ENCODE peak calls at places on chromosomes 7 and 10, in ten cellular contexts. G, M, X, N, J, A, D, Z, B and F are unnamed samples.

GRCh38 chr10:3538850-3539531 is 246.0 kb downstream of the KLF6 start:
- DNase-seq in X (no peak), J (no peak), D (no peak), G (no peak), N (peak; percentile 97), Z (no peak), B (no peak), M (no peak), A (no peak), F (no peak)

GRCh38 chr7:6178273-6179029 is 94.0 kb downstream of the CYTH3 start:
- DNase-seq in J (no peak), B (no peak), Z (no peak), D (no peak), A (no peak), X (no peak), M (no peak), G (no peak), N (no peak), F (no peak)

GRCh38 chr10:30348378-30348776 is 701 bp downstream of the MTPAP start:
- DNase-seq in G (no peak), A (no peak), Z (no peak), J (no peak), N (no peak), D (no peak), B (no peak), M (no peak), X (no peak), F (no peak)

GRCh38 chr7:154726368-154726767 is 276.6 kb downstream of the PAXIP1 start:
- DNase-seq in D (no peak), J (no peak), Z (no peak), X (no peak), A (no peak), N (no peak), B (no peak), G (no peak), M (no peak), F (no peak)

GRCh38 chr10:126090911-126091728 is 194.8 kb downstream of the FANK1 start:
- DNase-seq in X (no peak), A (no peak), B (no peak), G (no peak), J (no peak), N (peak; percentile 69), D (no peak), Z (no peak), M (no peak), F (no peak)

GRCh38 chr7:55191161-55191925 is 172.5 kb downstream of the EGFR start:
- DNase-seq in Z (no peak), B (no peak), J (no peak), X (no peak), M (no peak), G (no peak), D (no peak), A (no peak), N (no peak), F (no peak)

GRCh38 chr7:21140622-21141021 is 287.3 kb upstream of the SP4 start:
- DNase-seq in G (no peak), X (no peak), M (no peak), B (no peak), N (no peak), A (no peak), J (no peak), D (no peak), Z (no peak), F (no peak)

GRCh38 chr7:106704000-106704840 is 43.3 kb upstream of the CCDC71L start:
- DNase-seq in X (peak; percentile 79), Z (peak; percentile 30), M (peak; percentile 30), J (no peak), G (peak; percentile 52), B (no peak), A (no peak), D (no peak), N (no peak), F (peak; percentile 24)

GRCh38 chr10:30581779-30582380 is 47.7 kb downstream of the LYZL2 start:
- DNase-seq in D (peak; percentile 39), A (no peak), B (peak; percentile 3), Z (peak; percentile 61), X (no peak), N (peak; percentile 68), M (peak; percentile 56), J (no peak), G (peak; percentile 55), F (peak; percentile 30)

GRCh38 chr7:104653870-104654401 is 325.5 kb downstream of the LHFPL3 start:
- DNase-seq in B (no peak), A (no peak), M (no peak), J (no peak), Z (no peak), G (no peak), X (no peak), N (no peak), D (no peak), F (no peak)

GRCh38 chr7:92968502-92968901 is 132.1 kb upstream of the CDK6 start:
- DNase-seq in X (no peak), Z (no peak), G (no peak), A (no peak), J (no peak), B (no peak), M (no peak), D (no peak), N (no peak), F (no peak)

GRCh38 chr7:114678116-114678515 is 243.8 kb upstream of the MDFIC start:
- DNase-seq in N (no peak), M (no peak), Z (no peak), J (no peak), G (no peak), A (no peak), D (no peak), B (no peak), X (no peak), F (no peak)

GRCh38 chr7:27459729-27460048 is 203.0 kb downstream of the HIBADH start:
- DNase-seq in X (no peak), Z (no peak), N (peak; percentile 65), G (no peak), M (no peak), D (no peak), A (no peak), B (no peak), J (no peak), F (no peak)

GRCh38 chr10:125707852-125708468 is 11.5 kb upstream of the EDRF1 start:
- DNase-seq in N (no peak), A (no peak), G (no peak), Z (no peak), D (no peak), M (no peak), X (no peak), J (no peak), B (no peak), F (no peak)

GRCh38 chr10:109203616-109204375 is 719.5 kb downstream of the XPNPEP1 start:
- DNase-seq in J (no peak), G (no peak), M (no peak), Z (no peak), X (no peak), N (no peak), D (no peak), B (no peak), A (no peak), F (no peak)

GRCh38 chr10:103861501-103861900 is 6.1 kb upstream of the SH3PXD2A start:
- DNase-seq in Z (no peak), G (no peak), J (no peak), B (no peak), X (no peak), N (no peak), M (no peak), D (no peak), A (no peak), F (no peak)

GRCh38 chr7:114051871-114052324 is 133.1 kb upstream of the PPP1R3A start:
- DNase-seq in D (no peak), B (no peak), N (no peak), J (no peak), Z (peak; percentile 23), X (no peak), M (peak; percentile 65), G (peak; percentile 29), A (no peak), F (no peak)

GRCh38 chr7:2242541-2243482 is 786 bp downstream of the NUDT1 start:
- DNase-seq in X (peak; percentile 41), M (peak; percentile 82), N (no peak), B (no peak), A (no peak), G (peak; percentile 44), D (peak; percentile 59), Z (no peak), J (no peak), F (no peak)

GRCh38 chr10:99920901-99921300 is 88.8 kb downstream of the DNMBP start:
- DNase-seq in G (no peak), A (no peak), B (no peak), X (no peak), D (no peak), Z (no peak), J (no peak), M (no peak), N (peak; percentile 80), F (no peak)

GRCh38 chr7:97731736-97732370 is at the start of gene TAC1:
- DNase-seq in J (no peak), B (no peak), D (peak; percentile 68), A (no peak), G (no peak), N (peak; percentile 8), X (no peak), M (no peak), Z (no peak), F (no peak)

GRCh38 chr10:17851611-17852010 is 42.5 kb downstream of the MRC1 start:
- DNase-seq in N (no peak), D (no peak), G (no peak), B (no peak), M (no peak), A (no peak), Z (no peak), X (no peak), J (no peak), F (no peak)

GRCh38 chr10:7035111-7035761 is 375.6 kb downstream of the SFMBT2 start:
- DNase-seq in X (no peak), D (no peak), J (no peak), B (peak; percentile 5), N (no peak), G (no peak), Z (no peak), M (no peak), A (no peak), F (peak; percentile 36)

GRCh38 chr7:26863504-26864308 is 684 bp downstream of the SKAP2 start:
- DNase-seq in G (peak; percentile 53), N (peak; percentile 43), X (peak; percentile 38), A (peak; percentile 14), D (no peak), Z (peak; percentile 42), B (peak; percentile 3), J (no peak), M (peak; percentile 89), F (peak; percentile 44)

GRCh38 chr10:51001587-51001986 is 72.7 kb upstream of the PRKG1 start:
- DNase-seq in N (peak; percentile 58), J (no peak), X (no peak), B (no peak), M (peak; percentile 44), Z (no peak), G (no peak), A (no peak), D (no peak), F (no peak)

GRCh38 chr7:156236936-156237599 is 403.5 kb upstream of the RNF32 start:
- DNase-seq in D (no peak), M (no peak), N (no peak), J (no peak), A (no peak), G (no peak), B (no peak), Z (no peak), X (no peak), F (no peak)

GRCh38 chr10:80452688-80453391 is 1.3 kb upstream of the TSPAN14 start:
- DNase-seq in Z (no peak), A (no peak), M (no peak), J (no peak), G (no peak), N (no peak), B (no peak), D (no peak), X (no peak), F (no peak)

GRCh38 chr10:64067009-64067606 is 545.9 kb downstream of the REEP3 start:
- DNase-seq in D (no peak), B (no peak), G (no peak), J (no peak), N (no peak), M (no peak), Z (no peak), A (no peak), X (no peak), F (no peak)

GRCh38 chr7:24498439-24498838 is 74.8 kb upstream of the PALS2 start:
- DNase-seq in N (no peak), G (no peak), Z (no peak), J (no peak), A (no peak), D (no peak), M (no peak), X (no peak), B (no peak), F (no peak)